ENCODE peak calls at places on chromosomes 2 and 18, in nine cellular contexts. Y is AG09309, J is GM12865, V is testis, O is fibroblast of pulmonary artery, Q is lower leg skin, F is left ventricle myocardium inferior, S is fibroblast of lung, A is thoracic aorta. X is an unnamed sample.

GRCh38 chr18:6355789-6356589 is 58.7 kb downstream of the L3MBTL4 start:
- DNase-seq in Y (no peak), J (peak; percentile 39), V (no peak), O (no peak), Q (no peak), F (no peak), S (peak; percentile 33), A (no peak), X (peak; percentile 67)

GRCh38 chr2:169980001-169980400 is 152.7 kb downstream of the UBR3 start:
- DNase-seq in Y (no peak), J (no peak), V (no peak), O (peak; percentile 23), Q (no peak), F (no peak), S (no peak), A (no peak), X (no peak)

GRCh38 chr18:66553824-66554223 is 50.1 kb downstream of the CDH19 start:
- DNase-seq in Y (no peak), J (no peak), V (no peak), O (peak; percentile 18), Q (no peak), F (no peak), S (peak; percentile 10), A (no peak), X (no peak)

GRCh38 chr2:222295368-222296041 is 3.3 kb downstream of the PAX3 start:
- DNase-seq in Y (no peak), J (no peak), V (no peak), O (peak; percentile 20), Q (no peak), F (no peak), S (peak; percentile 46), A (no peak), X (no peak)

GRCh38 chr2:196481323-196481695 is 158.2 kb upstream of the CCDC150 start:
- DNase-seq in Y (peak; percentile 91), J (peak; percentile 21), V (no peak), O (peak; percentile 50), Q (no peak), F (no peak), S (no peak), A (no peak), X (peak; percentile 91)

GRCh38 chr2:191209346-191209745 is 35.9 kb upstream of the MYO1B start:
- DNase-seq in Y (no peak), J (no peak), V (no peak), O (no peak), Q (no peak), F (no peak), S (no peak), A (no peak), X (no peak)

GRCh38 chr18:50143891-50144290 is 51.1 kb downstream of the MYO5B start:
- DNase-seq in Y (no peak), J (no peak), V (no peak), O (no peak), Q (no peak), F (no peak), S (no peak), A (no peak), X (no peak)

GRCh38 chr18:10139783-10140410 is 226.1 kb downstream of the VAPA start:
- DNase-seq in Y (no peak), J (no peak), V (no peak), O (peak; percentile 30), Q (no peak), F (no peak), S (peak; percentile 28), A (no peak), X (peak; percentile 72)

GRCh38 chr2:149661844-149662243 is 74.3 kb upstream of the MMADHC start:
- DNase-seq in Y (peak; percentile 37), J (no peak), V (no peak), O (peak; percentile 71), Q (no peak), F (no peak), S (peak; percentile 41), A (no peak), X (peak; percentile 61)

GRCh38 chr18:11398625-11399024 is 210.8 kb upstream of the SLC35G4 start:
- DNase-seq in Y (no peak), J (no peak), V (no peak), O (peak; percentile 3), Q (no peak), F (no peak), S (peak; percentile 15), A (no peak), X (peak; percentile 13)

GRCh38 chr2:146579154-146579930 is 1265.5 kb upstream of the ACVR2A start:
- DNase-seq in Y (no peak), J (no peak), V (no peak), O (peak; percentile 82), Q (no peak), F (no peak), S (peak; percentile 62), A (no peak), X (peak; percentile 47)

GRCh38 chr18:13831864-13832508 is 8.0 kb downstream of the MC5R start:
- DNase-seq in Y (no peak), J (peak; percentile 26), V (no peak), O (no peak), Q (no peak), F (no peak), S (no peak), A (no peak), X (peak; percentile 2)

GRCh38 chr2:85119900-85120299 is 13.3 kb upstream of the TCF7L1 start:
- DNase-seq in Y (no peak), J (no peak), V (no peak), O (no peak), Q (no peak), F (no peak), S (no peak), A (no peak), X (no peak)

GRCh38 chr2:111975053-111975552 is 76.7 kb downstream of the MERTK start:
- DNase-seq in Y (peak; percentile 35), J (no peak), V (no peak), O (peak; percentile 64), Q (no peak), F (no peak), S (peak; percentile 91), A (no peak), X (peak; percentile 91)

GRCh38 chr2:207061181-207061580 is 104.6 kb downstream of the KLF7 start:
- DNase-seq in Y (no peak), J (no peak), V (no peak), O (no peak), Q (no peak), F (no peak), S (no peak), A (no peak), X (no peak)

GRCh38 chr2:81247648-81248047 is 943.1 kb upstream of the LRRTM1 start:
- DNase-seq in Y (no peak), J (no peak), V (no peak), O (no peak), Q (no peak), F (no peak), S (no peak), A (no peak), X (no peak)

GRCh38 chr2:19900536-19901200 is 1.1 kb downstream of the TTC32 start:
- DNase-seq in Y (no peak), J (peak; percentile 51), V (no peak), O (peak; percentile 35), Q (no peak), F (no peak), S (peak; percentile 37), A (no peak), X (peak; percentile 33)

GRCh38 chr2:191714925-191715324 is 37.0 kb downstream of the NABP1 start:
- DNase-seq in Y (no peak), J (no peak), V (no peak), O (no peak), Q (no peak), F (no peak), S (no peak), A (no peak), X (no peak)

GRCh38 chr18:44725300-44726096 is 44.8 kb downstream of the SETBP1 start:
- DNase-seq in Y (no peak), J (peak; percentile 77), V (no peak), O (peak; percentile 68), Q (peak; percentile 50), F (no peak), S (peak; percentile 61), A (no peak), X (peak; percentile 78)

GRCh38 chr18:44723366-44723765 is 42.7 kb downstream of the SETBP1 start:
- DNase-seq in Y (no peak), J (peak; percentile 29), V (no peak), O (no peak), Q (no peak), F (no peak), S (no peak), A (no peak), X (no peak)

GRCh38 chr18:44727291-44727690 is 46.6 kb downstream of the SETBP1 start:
- DNase-seq in Y (no peak), J (no peak), V (no peak), O (no peak), Q (no peak), F (no peak), S (no peak), A (no peak), X (no peak)

GRCh38 chr18:44719519-44720060 is 38.9 kb downstream of the SETBP1 start:
- DNase-seq in Y (no peak), J (no peak), V (no peak), O (no peak), Q (no peak), F (peak; percentile 41), S (no peak), A (no peak), X (no peak)

GRCh38 chr18:44723973-44724778 is 43.5 kb downstream of the SETBP1 start:
- DNase-seq in Y (no peak), J (no peak), V (no peak), O (no peak), Q (no peak), F (no peak), S (no peak), A (no peak), X (no peak)
- H3K4me3 ChIP-seq in Y (no peak overlapping the region), J (no peak overlapping the region), V (no peak overlapping the region), O (no peak overlapping the region), Q (no peak overlapping the region), F (no peak overlapping the region), S (no peak overlapping the region), A (no peak overlapping the region), X (no peak overlapping the region)

GRCh38 chr2:237859533-237860272 is at the start of gene RAMP1:
- DNase-seq in Y (no peak), J (no peak), V (peak; percentile 29), O (no peak), Q (no peak), F (no peak), S (no peak), A (no peak), X (no peak)
- H3K4me3 ChIP-seq in Y (peak within 1 kb of the TSS; percentile 48), J (no peak within 1 kb of the TSS), V (peak within 1 kb of the TSS; percentile 60), O (peak within 1 kb of the TSS; percentile 53), Q (no peak within 1 kb of the TSS), F (peak within 1 kb of the TSS; percentile 71), S (peak within 1 kb of the TSS; percentile 48), A (peak within 1 kb of the TSS; percentile 78), X (peak within 1 kb of the TSS; percentile 34)

GRCh38 chr2:64651590-64651989 is 2.1 kb downstream of the SERTAD2 start:
- DNase-seq in Y (no peak), J (no peak), V (no peak), O (no peak), Q (no peak), F (no peak), S (no peak), A (no peak), X (no peak)
- H3K4me3 ChIP-seq in Y (peak overlapping the region; percentile 89), J (peak overlapping the region; percentile 62), V (no peak overlapping the region), O (peak overlapping the region; percentile 81), Q (no peak overlapping the region), F (peak overlapping the region; percentile 80), S (peak overlapping the region; percentile 90), A (peak overlapping the region; percentile 96), X (no peak overlapping the region)

DNA sequence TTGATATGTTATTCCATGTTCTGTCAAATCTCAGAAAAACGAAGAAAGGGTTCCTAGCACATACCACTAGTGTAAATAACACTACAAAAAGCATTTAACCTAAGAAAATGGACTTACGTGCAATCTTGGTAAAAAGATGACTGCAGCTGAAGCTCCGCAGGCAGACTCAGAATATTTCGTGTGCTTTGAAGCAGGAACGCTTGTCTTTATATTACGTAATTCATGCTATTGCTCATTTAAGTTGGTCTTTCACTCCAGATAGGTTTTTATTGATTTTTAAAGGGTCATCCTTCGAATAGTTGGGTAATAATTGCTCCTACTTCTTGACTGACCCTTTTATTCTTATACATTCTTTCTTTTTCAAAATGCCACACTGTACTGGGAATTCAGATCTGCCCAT is 44.0 kb downstream of the ID2 start:
- DNase-seq in Y (no peak), J (no peak), V (no peak), O (no peak), Q (no peak), F (no peak), S (no peak), A (no peak), X (no peak)
- H3K4me3 ChIP-seq in Y (no peak overlapping the region), J (no peak overlapping the region), V (no peak overlapping the region), O (no peak overlapping the region), Q (no peak overlapping the region), F (no peak overlapping the region), S (no peak overlapping the region), A (no peak overlapping the region), X (no peak overlapping the region)